ENCODE peak calls at places on chromosomes 6 and 20, in seven cellular contexts. H is Panc1, F is NCI-H1092 treated with DMSO at 0.1 percent for 48 hours, O is astrocyte, U is fibroblast of mammary gland, G is GM23248, E is SK-MEL-5. W is an unnamed sample.
A peak's percentile ranks its signal among the peaks of the same experiment; 100 is the strongest.

GRCh38 chr20:57998276-57998675 is 230.2 kb downstream of the ANKRD60 start:
- DNase-seq in H (no peak), F (no peak), O (no peak), U (no peak), G (no peak), E (no peak), W (no peak)

GRCh38 chr6:85483041-85483700 is 33.3 kb downstream of the NT5E start:
- DNase-seq in H (no peak), F (peak; percentile 13), O (peak; percentile 50), U (peak; percentile 77), G (peak; percentile 74), E (peak; percentile 69), W (no peak)

GRCh38 chr6:132060591-132060990 is 109.4 kb upstream of the CCN2 start:
- DNase-seq in H (peak; percentile 60), F (no peak), O (peak; percentile 90), U (peak; percentile 89), G (peak; percentile 87), E (no peak), W (no peak)

GRCh38 chr6:88730602-88731001 is 232.8 kb downstream of the RNGTT start:
- DNase-seq in H (no peak), F (no peak), O (peak; percentile 70), U (peak; percentile 36), G (peak; percentile 39), E (no peak), W (no peak)

GRCh38 chr6:108156180-108156937 is 9.5 kb upstream of the NR2E1 start:
- DNase-seq in H (no peak), F (peak; percentile 20), O (no peak), U (no peak), G (peak; percentile 27), E (no peak), W (no peak)

GRCh38 chr6:14415452-14415851 is 297.9 kb downstream of the CD83 start:
- DNase-seq in H (no peak), F (no peak), O (no peak), U (no peak), G (no peak), E (no peak), W (no peak)

GRCh38 chr6:167968091-167968490 is 29.4 kb upstream of the KIF25 start:
- DNase-seq in H (no peak), F (peak; percentile 19), O (no peak), U (peak; percentile 10), G (peak; percentile 3), E (peak; percentile 26), W (no peak)

GRCh38 chr6:44115866-44116265 is 11.4 kb downstream of the MRPL14 start:
- DNase-seq in H (no peak), F (no peak), O (peak; percentile 79), U (peak; percentile 14), G (peak; percentile 62), E (no peak), W (no peak)

GRCh38 chr20:45827712-45828111 is 600 bp upstream of the TNNC2 start:
- DNase-seq in H (no peak), F (no peak), O (no peak), U (no peak), G (no peak), E (no peak), W (no peak)

GRCh38 chr20:17873410-17874270 is 95.0 kb downstream of the SNX5 start:
- DNase-seq in H (no peak), F (peak; percentile 75), O (peak; percentile 93), U (peak; percentile 97), G (peak; percentile 98), E (peak; percentile 68), W (no peak)

GRCh38 chr6:78744144-78744543 is 123.2 kb upstream of the IRAK1BP1 start:
- DNase-seq in H (no peak), F (no peak), O (no peak), U (no peak), G (no peak), E (no peak), W (no peak)

GRCh38 chr6:11214911-11215310 is 17.6 kb downstream of the NEDD9 start:
- DNase-seq in H (no peak), F (no peak), O (no peak), U (no peak), G (no peak), E (no peak), W (no peak)

GRCh38 chr6:119147101-119148053 is 68.9 kb upstream of the FAM184A start:
- DNase-seq in H (peak; percentile 94), F (no peak), O (peak; percentile 97), U (peak; percentile 100), G (peak; percentile 97), E (peak; percentile 61), W (peak; percentile 69)

GRCh38 chr20:58583141-58583540 is 67.9 kb upstream of the APCDD1L start:
- DNase-seq in H (no peak), F (no peak), O (peak; percentile 28), U (no peak), G (peak; percentile 22), E (no peak), W (no peak)

GRCh38 chr6:89828988-89829590 is 591 bp upstream of the CASP8AP2 start:
- DNase-seq in H (no peak), F (no peak), O (no peak), U (peak; percentile 18), G (peak; percentile 54), E (no peak), W (no peak)

GRCh38 chr20:59824711-59825562 is 108.5 kb downstream of the SYCP2 start:
- DNase-seq in H (no peak), F (no peak), O (no peak), U (no peak), G (no peak), E (no peak), W (no peak)

GRCh38 chr6:138772596-138773176 is 883 bp upstream of the CCDC28A start:
- DNase-seq in H (no peak), F (no peak), O (no peak), U (no peak), G (peak; percentile 20), E (no peak), W (no peak)

GRCh38 chr6:54730767-54731665 is 115.6 kb upstream of the FAM83B start:
- DNase-seq in H (no peak), F (no peak), O (no peak), U (no peak), G (no peak), E (no peak), W (no peak)

GRCh38 chr6:5997420-5998093 is 9.2 kb downstream of the NRN1 start:
- DNase-seq in H (no peak), F (no peak), O (no peak), U (peak; percentile 40), G (peak; percentile 79), E (peak; percentile 61), W (no peak)

GRCh38 chr20:56393133-56393472 is 658 bp downstream of the CSTF1 start:
- DNase-seq in H (no peak), F (peak; percentile 23), O (no peak), U (no peak), G (peak; percentile 41), E (no peak), W (no peak)

GRCh38 chr20:313948-314347 is 11.4 kb upstream of the SOX12 start:
- DNase-seq in H (no peak), F (no peak), O (peak; percentile 64), U (peak; percentile 80), G (peak; percentile 89), E (no peak), W (no peak)

GRCh38 chr20:25692499-25692898 is 4.2 kb downstream of the ZNF337 start:
- DNase-seq in H (no peak), F (no peak), O (no peak), U (peak; percentile 41), G (peak; percentile 40), E (no peak), W (no peak)

GRCh38 chr6:142874676-142875075 is 70.3 kb downstream of the HIVEP2 start:
- DNase-seq in H (no peak), F (no peak), O (no peak), U (no peak), G (no peak), E (no peak), W (no peak)

GRCh38 chr6:6825153-6825847 is 236.8 kb downstream of the LY86 start:
- DNase-seq in H (no peak), F (peak; percentile 21), O (no peak), U (no peak), G (no peak), E (no peak), W (no peak)

GRCh38 chr20:53586640-53587039 is 7.0 kb downstream of the ZNF217 start:
- DNase-seq in H (no peak), F (no peak), O (no peak), U (no peak), G (no peak), E (no peak), W (no peak)

GRCh38 chr6:42179956-42180335 is 6.8 kb downstream of the GUCA1A start:
- DNase-seq in H (no peak), F (no peak), O (no peak), U (no peak), G (peak; percentile 28), E (no peak), W (no peak)

GRCh38 chr20:64152906-64153305 is 11.3 kb upstream of the MYT1 start:
- DNase-seq in H (no peak), F (peak; percentile 88), O (no peak), U (no peak), G (no peak), E (no peak), W (no peak)

GRCh38 chr20:52446421-52447231 is 255.0 kb upstream of the ZFP64 start:
- DNase-seq in H (no peak), F (no peak), O (peak; percentile 84), U (no peak), G (no peak), E (no peak), W (no peak)

GRCh38 chr20:12827796-12828406 is 180.9 kb upstream of the SPTLC3 start:
- DNase-seq in H (no peak), F (peak; percentile 12), O (no peak), U (no peak), G (no peak), E (no peak), W (no peak)

GRCh38 chr6:125944434-125944816 is 12.1 kb upstream of the HINT3 start:
- DNase-seq in H (no peak), F (peak; percentile 2), O (peak; percentile 69), U (peak; percentile 69), G (peak; percentile 61), E (no peak), W (peak; percentile 88)

GRCh38 chr20:48959902-48960550 is 38.5 kb downstream of the ARFGEF2 start:
- DNase-seq in H (no peak), F (no peak), O (no peak), U (peak; percentile 43), G (peak; percentile 36), E (no peak), W (no peak)

GRCh38 chr6:107576852-107577251 is 86.9 kb downstream of the SOBP start:
- DNase-seq in H (peak; percentile 8), F (no peak), O (peak; percentile 80), U (peak; percentile 92), G (peak; percentile 90), E (no peak), W (no peak)

GRCh38 chr6:42978487-42978792 is 541 bp downstream of the PEX6 start:
- DNase-seq in H (no peak), F (no peak), O (no peak), U (peak; percentile 34), G (peak; percentile 65), E (no peak), W (no peak)

GRCh38 chr6:138546733-138547185 is 47.5 kb upstream of the NHSL1 start:
- DNase-seq in H (no peak), F (no peak), O (peak; percentile 67), U (peak; percentile 58), G (peak; percentile 33), E (no peak), W (no peak)

GRCh38 chr6:130161627-130162404 is 60.9 kb downstream of the SAMD3 start:
- DNase-seq in H (no peak), F (no peak), O (peak; percentile 80), U (peak; percentile 18), G (no peak), E (no peak), W (no peak)

GRCh38 chr6:170075659-170076223 is 215.1 kb downstream of the DLL1 start:
- DNase-seq in H (no peak), F (peak; percentile 27), O (no peak), U (no peak), G (no peak), E (no peak), W (no peak)

GRCh38 chr6:1770435-1770843 is 160.7 kb downstream of the FOXC1 start:
- DNase-seq in H (no peak), F (no peak), O (peak; percentile 70), U (no peak), G (peak; percentile 33), E (no peak), W (no peak)

W was measured in glomerular endothelial cell.